ENCODE peak calls at places on chromosomes 16 and 17, in six cellular contexts. R is natural killer cell, D is NCI-H446 treated with DMSO at 0.1 percent for 48 hours, X is T follicular helper cell, F is transverse colon, O is dorsolateral prefrontal cortex. N is an unnamed sample.

GRCh38 chr16:52548261-52549010 is 1.5 kb upstream of the TOX3 start:
- DNase-seq in R (no peak), D (no peak), X (no peak), F (no peak), O (no peak), N (no peak)

GRCh38 chr16:69465083-69465721 is 40.8 kb downstream of the CYB5B start:
- DNase-seq in R (peak), D (no peak), X (peak), F (peak), O (no peak), N (peak)

GRCh38 chr16:89873109-89873821 is at the start of gene TCF25:
- DNase-seq in R (peak), D (peak), X (peak), F (peak), O (peak), N (peak)

GRCh38 chr16:87701505-87701921 is 64.3 kb downstream of the KLHDC4 start:
- DNase-seq in R (no peak), D (no peak), X (no peak), F (no peak), O (no peak), N (no peak)

GRCh38 chr16:55297910-55298175 is 26.2 kb upstream of the IRX6 start:
- DNase-seq in R (no peak), D (no peak), X (no peak), F (no peak), O (no peak), N (no peak)

GRCh38 chr17:63078707-63079106 is 112.7 kb downstream of the TANC2 start:
- DNase-seq in R (no peak), D (no peak), X (no peak), F (no peak), O (no peak), N (no peak)

GRCh38 chr17:1568950-1569810 is 6.6 kb upstream of the PITPNA start:
- DNase-seq in R (no peak), D (no peak), X (no peak), F (no peak), O (no peak), N (no peak)

GRCh38 chr16:67486805-67487204 is 3.5 kb upstream of the AGRP start:
- DNase-seq in R (no peak), D (no peak), X (no peak), F (no peak), O (no peak), N (no peak)

GRCh38 chr17:59154721-59155438 is at the start of gene SKA2:
- DNase-seq in R (peak), D (peak), X (peak), F (peak), O (peak), N (peak)

GRCh38 chr17:1423456-1424135 is 23.6 kb upstream of the YWHAE start:
- DNase-seq in R (no peak), D (no peak), X (no peak), F (no peak), O (no peak), N (no peak)

GRCh38 chr17:57861000-57861736 is 11.3 kb upstream of the MRPS23 start:
- DNase-seq in R (no peak), D (no peak), X (no peak), F (peak), O (no peak), N (peak)

GRCh38 chr16:11781773-11782172 is 15.3 kb downstream of the ZC3H7A start:
- DNase-seq in R (no peak), D (peak), X (no peak), F (no peak), O (no peak), N (no peak)

GRCh38 chr16:70494777-70495176 is 28.6 kb downstream of the COG4 start:
- DNase-seq in R (no peak), D (no peak), X (no peak), F (no peak), O (no peak), N (no peak)

GRCh38 chr17:46192211-46192483 is 1.1 kb downstream of the KANSL1 start:
- DNase-seq in R (no peak), D (no peak), X (no peak), F (no peak), O (no peak), N (no peak)

GRCh38 chr16:69405757-69406156 is 18.7 kb upstream of the CYB5B start:
- DNase-seq in R (no peak), D (no peak), X (no peak), F (no peak), O (no peak), N (no peak)

GRCh38 chr17:79626156-79626890 is 15.5 kb upstream of the RBFOX3 start:
- DNase-seq in R (peak), D (no peak), X (no peak), F (peak), O (peak), N (no peak)

GRCh38 chr17:80067393-80067986 is 31.0 kb downstream of the CCDC40 start:
- DNase-seq in R (no peak), D (no peak), X (no peak), F (no peak), O (no peak), N (no peak)

GRCh38 chr17:76834889-76835288 is 33.3 kb upstream of the MGAT5B start:
- DNase-seq in R (no peak), D (no peak), X (no peak), F (no peak), O (no peak), N (no peak)

GRCh38 chr16:50448981-50449380 is 80.2 kb upstream of the BRD7 start:
- DNase-seq in R (no peak), D (no peak), X (no peak), F (no peak), O (no peak), N (no peak)

GRCh38 chr16:72493681-72494415 is 321.9 kb upstream of the PMFBP1 start:
- DNase-seq in R (no peak), D (no peak), X (no peak), F (no peak), O (no peak), N (no peak)

GRCh38 chr16:65481956-65482355 is 360.1 kb upstream of the CDH11 start:
- DNase-seq in R (no peak), D (no peak), X (no peak), F (no peak), O (no peak), N (no peak)

GRCh38 chr16:84356591-84357116 is 11.7 kb upstream of the ATP2C2 start:
- DNase-seq in R (no peak), D (no peak), X (no peak), F (peak), O (peak), N (peak)

GRCh38 chr17:80633197-80633596 is 88.6 kb downstream of the RPTOR start:
- DNase-seq in R (no peak), D (no peak), X (no peak), F (no peak), O (no peak), N (no peak)

GRCh38 chr17:35373984-35374765 is 754 bp upstream of the SLFN11 start:
- DNase-seq in R (peak), D (no peak), X (peak), F (peak), O (no peak), N (no peak)

GRCh38 chr16:87926246-87927194 is 9.8 kb downstream of the CA5A start:
- DNase-seq in R (no peak), D (no peak), X (no peak), F (no peak), O (no peak), N (no peak)

GRCh38 chr16:81723098-81723723 is 55.9 kb upstream of the PLCG2 start:
- DNase-seq in R (no peak), D (peak), X (no peak), F (no peak), O (no peak), N (peak)

GRCh38 chr17:55549140-55549539 is 37.9 kb upstream of the SMIM36 start:
- DNase-seq in R (no peak), D (no peak), X (no peak), F (no peak), O (no peak), N (peak)

GRCh38 chr16:16881771-16882170 is 502.8 kb downstream of the NPIPA7 start:
- DNase-seq in R (no peak), D (no peak), X (no peak), F (no peak), O (no peak), N (no peak)

N was measured in SW480.